ENCODE peak calls at places on chromosomes 16 and 17, in nine cellular contexts. F is glutamatergic neuron, W is AG04450, J is astrocyte of the spinal cord, P is lower leg skin, Q is stomach, X is dorsolateral prefrontal cortex, I is GM12865, R is right atrium auricular region. G is an unnamed sample.

GRCh38 chr17:28405632-28406477 is at the start of gene SLC46A1:
- DNase-seq in F (peak), W (no peak), J (peak), P (no peak), Q (peak), X (peak), I (peak), R (no peak), G (no peak)

GRCh38 chr16:11032922-11033291 is 88.5 kb downstream of the CLEC16A start:
- DNase-seq in F (no peak), W (peak), J (peak), P (peak), Q (peak), X (no peak), I (no peak), R (peak), G (no peak)

GRCh38 chr16:49474741-49475140 is 101.1 kb downstream of the C16orf78 start:
- DNase-seq in F (peak), W (no peak), J (no peak), P (no peak), Q (no peak), X (no peak), I (no peak), R (no peak), G (no peak)

GRCh38 chr17:2123467-2124251 is 68.8 kb downstream of the HIC1 start:
- DNase-seq in F (no peak), W (no peak), J (peak), P (peak), Q (no peak), X (no peak), I (no peak), R (no peak), G (no peak)

GRCh38 chr17:73224663-73225305 is 31.9 kb downstream of the COG1 start:
- DNase-seq in F (no peak), W (no peak), J (no peak), P (no peak), Q (no peak), X (no peak), I (no peak), R (no peak), G (no peak)

GRCh38 chr16:81607006-81607405 is 162.4 kb downstream of the CMIP start:
- DNase-seq in F (no peak), W (no peak), J (no peak), P (no peak), Q (no peak), X (no peak), I (no peak), R (no peak), G (no peak)

GRCh38 chr17:80892019-80892855 is 99.4 kb upstream of the CHMP6 start:
- DNase-seq in F (no peak), W (peak), J (peak), P (peak), Q (no peak), X (peak), I (peak), R (no peak), G (no peak)

GRCh38 chr16:54630284-54630967 is 300.2 kb upstream of the IRX5 start:
- DNase-seq in F (no peak), W (no peak), J (no peak), P (no peak), Q (no peak), X (no peak), I (no peak), R (peak), G (no peak)

GRCh38 chr17:50981279-50981678 is 115.1 kb upstream of the TOB1 start:
- DNase-seq in F (no peak), W (no peak), J (no peak), P (no peak), Q (no peak), X (no peak), I (no peak), R (no peak), G (no peak)

GRCh38 chr17:18772471-18772870 is 8.5 kb upstream of the TVP23B start:
- DNase-seq in F (no peak), W (no peak), J (no peak), P (no peak), Q (no peak), X (no peak), I (no peak), R (no peak), G (no peak)

GRCh38 chr17:83068641-83069570 is 10.5 kb upstream of the METRNL start:
- DNase-seq in F (peak), W (no peak), J (no peak), P (no peak), Q (no peak), X (no peak), I (no peak), R (no peak), G (no peak)

GRCh38 chr17:21078056-21078825 is 35.4 kb upstream of the USP22 start:
- DNase-seq in F (no peak), W (no peak), J (no peak), P (no peak), Q (no peak), X (no peak), I (no peak), R (no peak), G (no peak)

GRCh38 chr16:80040814-80041213 is 440.3 kb upstream of the MAF start:
- DNase-seq in F (no peak), W (no peak), J (no peak), P (peak), Q (no peak), X (no peak), I (no peak), R (no peak), G (no peak)

GRCh38 chr17:74055508-74056160 is 147.8 kb upstream of the RPL38 start:
- DNase-seq in F (peak), W (no peak), J (no peak), P (no peak), Q (no peak), X (no peak), I (no peak), R (no peak), G (no peak)

GRCh38 chr17:69969897-69970296 is 105.1 kb upstream of the KCNJ16 start:
- DNase-seq in F (no peak), W (no peak), J (no peak), P (no peak), Q (no peak), X (no peak), I (no peak), R (no peak), G (no peak)

GRCh38 chr17:45172541-45173286 is 11.0 kb downstream of the HEXIM2 start:
- DNase-seq in F (peak), W (no peak), J (peak), P (peak), Q (peak), X (peak), I (peak), R (no peak), G (no peak)
- TF ChIP-seq CTCF in F (no peak), W (no peak), J (no peak), P (no peak), Q (no peak), X (peak), I (no peak), R (no peak), G (no peak)

GRCh38 chr16:9870962-9871361 is 311.3 kb downstream of the GRIN2A start:
- DNase-seq in F (no peak), W (no peak), J (no peak), P (no peak), Q (no peak), X (no peak), I (no peak), R (no peak), G (no peak)

GRCh38 chr16:9869776-9870175 is 312.5 kb downstream of the GRIN2A start:
- DNase-seq in F (no peak), W (no peak), J (no peak), P (no peak), Q (no peak), X (no peak), I (no peak), R (no peak), G (no peak)

GRCh38 chr16:9868606-9869149 is 313.6 kb downstream of the GRIN2A start:
- DNase-seq in F (no peak), W (no peak), J (no peak), P (no peak), Q (no peak), X (no peak), I (no peak), R (no peak), G (no peak)

DNA sequence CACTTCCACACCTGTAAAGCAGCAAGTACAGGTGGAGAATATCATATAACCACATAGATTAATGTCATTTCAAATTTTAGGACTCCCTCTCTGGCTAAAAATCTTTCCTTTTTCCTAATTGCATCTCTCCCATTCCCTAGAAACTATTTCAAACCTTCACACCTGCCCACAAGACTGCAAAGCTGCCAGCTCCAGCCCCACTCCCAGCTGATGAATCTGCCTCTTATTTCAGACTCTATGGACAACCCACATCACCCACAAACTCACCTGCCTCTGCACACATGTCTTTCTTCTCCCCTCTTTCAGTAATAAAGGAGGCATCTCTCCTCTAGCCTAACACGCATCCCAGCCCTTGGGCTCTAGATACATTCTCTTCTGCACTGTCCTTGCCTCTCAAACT is 315.1 kb downstream of the GRIN2A start:
- DNase-seq in F (no peak), W (no peak), J (no peak), P (no peak), Q (no peak), X (peak), I (no peak), R (no peak), G (no peak)
- TF ChIP-seq CTCF in F (no peak), W (no peak), J (no peak), P (no peak), Q (no peak), X (no peak), I (no peak), R (no peak), G (no peak)

GRCh38 chr16:30700491-30700890 is 1.5 kb downstream of the SRCAP start:
- DNase-seq in F (no peak), W (no peak), J (peak), P (no peak), Q (no peak), X (no peak), I (no peak), R (no peak), G (no peak)

GRCh38 chr16:30697264-30698138 is 1.5 kb upstream of the SRCAP start:
- DNase-seq in F (no peak), W (no peak), J (no peak), P (no peak), Q (no peak), X (peak), I (no peak), R (no peak), G (no peak)

GRCh38 chr16:30698816-30699614 is at the start of gene SRCAP:
- DNase-seq in F (peak), W (peak), J (peak), P (peak), Q (peak), X (peak), I (peak), R (peak), G (peak)

GRCh38 chr16:30699615-30700099 is 686 bp downstream of the SRCAP start:
- DNase-seq in F (no peak), W (no peak), J (no peak), P (no peak), Q (no peak), X (no peak), I (no peak), R (no peak), G (no peak)

DNA sequence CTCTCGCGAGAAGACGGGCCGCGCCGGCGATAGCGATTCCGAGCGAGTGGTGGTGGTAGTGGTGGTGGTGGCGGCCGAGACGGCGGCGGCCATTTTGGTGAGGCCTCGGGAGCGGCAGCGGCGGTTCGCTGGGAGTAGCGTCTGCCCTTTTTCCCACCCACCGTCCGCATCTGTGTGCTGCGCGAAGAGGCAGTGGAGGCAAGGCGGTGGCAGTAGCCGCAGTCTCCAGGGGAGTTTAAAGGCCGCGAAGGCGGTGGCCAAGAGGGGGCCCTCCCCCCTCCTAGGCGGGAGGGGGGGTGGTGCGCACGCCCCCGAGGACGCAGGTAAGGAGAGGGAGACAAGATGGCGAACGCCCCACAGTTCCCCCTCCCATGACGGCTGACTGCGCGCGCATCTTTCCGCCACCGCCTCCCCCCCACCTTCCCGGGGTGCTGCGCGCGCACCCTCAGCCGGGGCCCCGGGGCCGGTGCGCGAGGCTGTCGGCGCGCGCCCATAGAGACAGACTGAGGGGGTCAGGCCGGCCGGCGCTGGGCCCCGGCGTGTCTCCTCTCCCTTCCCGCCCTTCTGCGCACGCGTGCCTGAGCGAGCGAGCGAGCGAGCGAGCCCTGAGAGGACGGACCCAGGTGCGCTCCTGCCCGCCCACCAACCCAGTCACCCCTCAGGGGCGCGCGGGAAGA is 694 bp upstream of the SRCAP start:
- DNase-seq in F (peak), W (peak), J (peak), P (peak), Q (peak), X (peak), I (peak), R (peak), G (peak)
- TF ChIP-seq CTCF in F (no peak), W (no peak), J (no peak), P (peak), Q (no peak), X (no peak), I (no peak), R (no peak), G (no peak)

DNA sequence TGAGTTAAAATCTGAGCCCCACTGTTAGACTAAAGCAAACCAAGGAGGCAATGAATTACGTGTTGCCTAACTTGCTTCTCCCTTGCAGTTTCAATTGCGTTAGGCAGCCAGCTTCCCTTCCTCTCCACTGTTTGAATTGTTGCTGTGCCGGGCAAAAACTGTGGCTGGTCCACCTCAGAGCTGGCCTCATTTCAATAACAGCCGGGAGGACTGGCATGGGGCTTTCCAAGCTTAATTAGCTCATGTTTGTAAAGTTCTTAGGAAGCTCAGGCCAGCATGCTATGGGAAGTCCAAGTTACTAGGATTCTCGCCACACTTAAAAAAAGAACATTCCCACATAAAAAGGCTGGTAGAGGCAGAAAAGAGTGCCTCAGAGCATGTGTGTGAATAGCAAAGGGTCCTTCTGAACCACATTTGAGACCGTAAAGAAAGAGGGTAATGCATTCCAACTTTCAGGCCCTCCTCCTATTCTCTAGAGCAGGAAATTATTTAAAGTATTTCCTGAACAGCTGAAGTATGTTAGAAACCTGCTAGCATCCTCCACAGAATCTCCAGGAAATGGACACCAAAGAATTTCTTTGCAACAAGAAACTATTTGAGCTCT is 79.0 kb upstream of the SMURF2 start:
- DNase-seq in F (no peak), W (peak), J (peak), P (peak), Q (peak), X (peak), I (no peak), R (no peak), G (peak)
- TF ChIP-seq CTCF in F (no peak), W (no peak), J (no peak), P (no peak), Q (no peak), X (no peak), I (no peak), R (no peak), G (no peak)

GRCh38 chr16:67278773-67279295 is 498 bp upstream of the PLEKHG4 start:
- DNase-seq in F (no peak), W (no peak), J (no peak), P (peak), Q (no peak), X (no peak), I (peak), R (no peak), G (no peak)
- TF ChIP-seq CTCF in F (no peak), W (peak), J (peak), P (no peak), Q (no peak), X (no peak), I (peak), R (no peak), G (no peak)

GRCh38 chr16:87951550-87952538 is 610 bp downstream of the BANP start:
- DNase-seq in F (peak), W (no peak), J (no peak), P (no peak), Q (no peak), X (no peak), I (peak), R (no peak), G (no peak)
- TF ChIP-seq CTCF in F (peak), W (peak), J (peak), P (no peak), Q (no peak), X (no peak), I (no peak), R (no peak), G (no peak)

DNA sequence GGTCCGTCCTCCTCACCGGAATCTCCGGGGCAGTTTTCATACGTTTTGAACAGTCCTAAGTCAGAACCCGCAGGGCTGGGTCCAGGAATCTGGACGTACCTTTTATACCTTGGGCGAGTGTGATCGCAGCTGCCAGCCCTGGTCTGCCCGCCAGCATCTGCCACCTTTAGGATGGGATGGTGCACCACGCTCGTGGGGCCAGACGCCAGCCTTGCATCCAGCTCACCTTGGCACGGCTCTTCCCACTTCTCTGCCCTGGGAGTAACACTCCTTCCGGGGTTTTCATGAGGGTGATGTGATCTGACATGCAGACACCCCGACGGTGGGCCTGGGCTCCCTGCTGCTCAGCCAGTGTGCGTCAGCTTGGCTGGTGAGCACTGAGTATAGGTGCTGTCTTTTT is 66.6 kb upstream of the ZNF469 start:
- DNase-seq in F (no peak), W (no peak), J (no peak), P (no peak), Q (no peak), X (no peak), I (no peak), R (no peak), G (no peak)
- TF ChIP-seq CTCF in F (no peak), W (no peak), J (no peak), P (no peak), Q (no peak), X (no peak), I (no peak), R (no peak), G (no peak)

DNA sequence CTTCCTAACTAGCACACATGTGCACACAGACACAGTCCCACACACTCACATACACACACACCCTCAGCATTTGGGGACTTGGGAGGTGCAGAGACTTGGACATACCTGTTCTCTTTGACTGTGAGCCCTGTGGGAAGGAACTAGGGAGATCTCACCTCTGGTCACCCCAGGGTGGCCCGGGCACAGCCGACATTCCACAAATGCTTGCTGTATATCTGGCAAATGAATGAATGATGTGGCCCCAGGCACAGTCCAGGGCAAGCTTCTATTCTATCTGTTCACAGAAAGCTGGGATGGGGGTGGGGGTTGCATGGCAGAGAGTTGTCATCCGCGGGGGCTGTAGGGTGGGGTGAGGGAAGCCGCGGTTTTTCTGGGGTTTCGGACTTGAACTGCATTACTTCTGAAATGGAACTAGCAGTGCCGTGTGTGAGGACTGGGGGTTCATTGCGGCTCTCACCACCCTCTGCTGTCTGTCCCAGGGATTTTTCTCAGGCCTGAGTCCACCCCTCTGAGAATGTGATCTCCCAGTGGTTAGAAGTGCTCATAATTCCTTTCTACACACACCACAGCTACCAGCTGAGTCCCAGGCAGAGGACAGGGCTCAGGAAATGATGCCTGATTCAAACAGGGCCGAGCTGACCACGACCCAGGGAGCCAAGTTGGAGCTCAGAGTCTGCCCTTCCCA is 3.3 kb upstream of the RIPOR1 start:
- DNase-seq in F (no peak), W (no peak), J (no peak), P (no peak), Q (no peak), X (no peak), I (no peak), R (no peak), G (no peak)
- TF ChIP-seq CTCF in F (no peak), W (peak), J (peak), P (no peak), Q (no peak), X (no peak), I (no peak), R (no peak), G (no peak)

GRCh38 chr17:56810846-56811775 is 22.6 kb downstream of the C17orf67 start:
- DNase-seq in F (no peak), W (no peak), J (no peak), P (no peak), Q (no peak), X (no peak), I (no peak), R (peak), G (no peak)
- TF ChIP-seq CTCF in F (no peak), W (no peak), J (no peak), P (no peak), Q (no peak), X (no peak), I (no peak), R (no peak), G (no peak)

DNA sequence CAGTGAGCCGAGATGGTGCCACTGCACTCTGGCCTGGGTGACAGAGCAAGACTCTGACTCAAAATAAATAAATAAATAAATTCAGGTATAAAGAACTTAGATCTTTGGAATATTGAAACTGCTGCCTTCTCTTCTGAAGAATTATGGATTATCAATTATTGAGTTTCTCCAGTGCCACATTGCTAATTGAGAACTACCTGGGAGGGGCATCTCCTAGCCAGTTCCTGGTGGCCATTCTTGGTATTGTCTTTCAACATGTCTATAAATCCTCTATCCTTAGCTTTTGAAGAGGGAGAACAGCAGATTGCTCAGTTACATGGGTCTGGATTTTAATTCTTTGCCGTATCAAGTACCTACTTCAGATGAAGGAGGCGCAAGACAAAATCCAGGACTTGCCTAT is 29.2 kb downstream of the CALCOCO2 start:
- DNase-seq in F (no peak), W (no peak), J (no peak), P (no peak), Q (no peak), X (no peak), I (no peak), R (no peak), G (no peak)
- TF ChIP-seq CTCF in F (peak), W (peak), J (peak), P (no peak), Q (no peak), X (no peak), I (peak), R (no peak), G (peak)